ENCODE peak calls at places on chromosomes 12 and 14, in six cellular contexts. U is foreskin fibroblast, N is Peyer's patch, I is cardiac fibroblast, Q is upper lobe of right lung, T is fibroblast of lung. M is an unnamed sample.

GRCh38 chr12:65948320-65949008 is 124.2 kb downstream of the HMGA2 start:
- DNase-seq in U (peak), N (no peak), I (peak), Q (peak), T (peak), M (peak)

GRCh38 chr12:62522984-62523383 is 56.4 kb downstream of the MON2 start:
- DNase-seq in U (no peak), N (no peak), I (peak), Q (no peak), T (no peak), M (no peak)

GRCh38 chr12:5856692-5857091 is 88.4 kb downstream of the ANO2 start:
- DNase-seq in U (no peak), N (no peak), I (no peak), Q (no peak), T (no peak), M (no peak)

GRCh38 chr12:63802012-63802608 is 22.4 kb downstream of the RXYLT1 start:
- DNase-seq in U (no peak), N (no peak), I (peak), Q (no peak), T (peak), M (no peak)

GRCh38 chr12:84079621-84080020 is 833.0 kb downstream of the SLC6A15 start:
- DNase-seq in U (no peak), N (no peak), I (no peak), Q (no peak), T (no peak), M (no peak)

GRCh38 chr12:103241184-103241583 is 254.6 kb downstream of the C12orf42 start:
- DNase-seq in U (no peak), N (no peak), I (no peak), Q (no peak), T (no peak), M (no peak)

GRCh38 chr14:104939666-104940410 is 15.2 kb downstream of the PLD4 start:
- DNase-seq in U (no peak), N (peak), I (no peak), Q (peak), T (no peak), M (no peak)

GRCh38 chr14:65239143-65239672 is 136.9 kb upstream of the MAX start:
- DNase-seq in U (peak), N (peak), I (peak), Q (no peak), T (peak), M (no peak)

GRCh38 chr12:20367731-20368652 is at the start of gene PDE3A:
- DNase-seq in U (peak), N (peak), I (peak), Q (peak), T (peak), M (no peak)

GRCh38 chr12:128057586-128057985 is 209.4 kb upstream of the TMEM132C start:
- DNase-seq in U (no peak), N (no peak), I (no peak), Q (no peak), T (no peak), M (no peak)

GRCh38 chr12:32002848-32003493 is 43.8 kb downstream of the RESF1 start:
- DNase-seq in U (no peak), N (no peak), I (peak), Q (no peak), T (no peak), M (no peak)

GRCh38 chr14:50920482-50921225 is 23.6 kb downstream of the PYGL start:
- DNase-seq in U (peak), N (no peak), I (peak), Q (no peak), T (peak), M (peak)

GRCh38 chr12:130428116-130428515 is 90.4 kb downstream of the PIWIL1 start:
- DNase-seq in U (no peak), N (peak), I (no peak), Q (peak), T (no peak), M (no peak)

GRCh38 chr12:58310828-58311273 is 369.5 kb downstream of the ATP23 start:
- DNase-seq in U (peak), N (no peak), I (peak), Q (no peak), T (peak), M (peak)

GRCh38 chr14:83342590-83342989 is 1808.9 kb upstream of the SEL1L start:
- DNase-seq in U (peak), N (no peak), I (peak), Q (no peak), T (peak), M (peak)

GRCh38 chr14:75459099-75459741 is 31.4 kb downstream of the JDP2 start:
- DNase-seq in U (no peak), N (peak), I (no peak), Q (no peak), T (no peak), M (no peak)

GRCh38 chr12:119486599-119487154 is 106.9 kb upstream of the TMEM233 start:
- DNase-seq in U (no peak), N (no peak), I (no peak), Q (no peak), T (no peak), M (no peak)

GRCh38 chr12:120367252-120367923 is 1.6 kb downstream of the MSI1 start:
- DNase-seq in U (no peak), N (no peak), I (no peak), Q (no peak), T (no peak), M (no peak)

GRCh38 chr12:99528478-99528877 is 119.1 kb upstream of the GARIN6 start:
- DNase-seq in U (no peak), N (no peak), I (no peak), Q (no peak), T (no peak), M (no peak)

GRCh38 chr14:89537911-89538310 is 120.9 kb upstream of the FOXN3 start:
- DNase-seq in U (no peak), N (no peak), I (no peak), Q (no peak), T (no peak), M (no peak)

GRCh38 chr14:69615471-69616407 is 4.3 kb downstream of the SUSD6 start:
- DNase-seq in U (peak), N (no peak), I (peak), Q (no peak), T (peak), M (peak)

GRCh38 chr12:43198608-43199007 is 353.4 kb downstream of the ADAMTS20 start:
- DNase-seq in U (no peak), N (no peak), I (no peak), Q (no peak), T (no peak), M (no peak)

GRCh38 chr12:128353271-128353670 is 86.3 kb downstream of the TMEM132C start:
- DNase-seq in U (no peak), N (no peak), I (no peak), Q (no peak), T (no peak), M (no peak)

GRCh38 chr14:87993485-87993809 is 465 bp upstream of the GALC start:
- DNase-seq in U (no peak), N (no peak), I (no peak), Q (no peak), T (no peak), M (no peak)

GRCh38 chr12:6056406-6057211 is 67.9 kb downstream of the VWF start:
- DNase-seq in U (no peak), N (peak), I (no peak), Q (no peak), T (peak), M (no peak)

GRCh38 chr12:108627134-108627920 is 6.4 kb downstream of the SELPLG start:
- DNase-seq in U (no peak), N (peak), I (no peak), Q (no peak), T (no peak), M (no peak)

GRCh38 chr14:94864421-94865195 is 94.7 kb upstream of the GSC start:
- DNase-seq in U (no peak), N (no peak), I (no peak), Q (no peak), T (no peak), M (no peak)

GRCh38 chr14:36580856-36581831 is 1.3 kb downstream of the NKX2-8 start:
- DNase-seq in U (peak), N (no peak), I (peak), Q (peak), T (peak), M (no peak)

GRCh38 chr12:6554168-6554989 is 1.5 kb downstream of the IFFO1 start:
- DNase-seq in U (peak), N (peak), I (peak), Q (peak), T (peak), M (no peak)

GRCh38 chr12:21073822-21074460 is 57.1 kb upstream of the SLCO1B1 start:
- DNase-seq in U (no peak), N (no peak), I (no peak), Q (no peak), T (no peak), M (no peak)

GRCh38 chr12:27193106-27193505 is 51.0 kb upstream of the STK38L start:
- DNase-seq in U (no peak), N (no peak), I (peak), Q (no peak), T (peak), M (no peak)

GRCh38 chr14:22978487-22978837 is 3.9 kb downstream of the AJUBA start:
- DNase-seq in U (no peak), N (no peak), I (no peak), Q (no peak), T (no peak), M (no peak)

GRCh38 chr12:131436922-131437705 is 273.8 kb upstream of the SFSWAP start:
- DNase-seq in U (no peak), N (no peak), I (no peak), Q (no peak), T (no peak), M (no peak)
- TF ChIP-seq CTCF in U (no peak), N (no peak), I (no peak), Q (no peak), T (no peak), M (no peak)

DNA sequence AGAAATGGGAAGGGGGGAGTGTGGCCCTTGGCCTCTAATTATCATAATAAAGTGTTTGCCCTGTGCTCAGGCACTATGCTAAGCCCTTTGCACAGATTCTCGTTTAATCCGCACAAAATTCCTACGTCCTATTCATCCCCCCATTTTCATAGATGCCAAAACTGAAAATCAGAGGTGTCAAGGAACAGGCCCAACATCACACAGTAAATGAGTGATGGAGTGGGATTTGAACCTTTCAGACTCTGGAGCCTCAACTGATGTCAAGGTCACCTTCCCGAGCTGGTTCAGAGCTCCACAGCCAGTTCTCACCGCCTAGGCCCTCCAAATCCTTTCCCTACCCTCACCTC is 80.7 kb downstream of the IRF2BPL start:
- DNase-seq in U (no peak), N (no peak), I (no peak), Q (no peak), T (no peak), M (no peak)
- H3K4me3 ChIP-seq in U (no peak), N (no peak), I (no peak), Q (peak), T (no peak), M (no peak)

DNA sequence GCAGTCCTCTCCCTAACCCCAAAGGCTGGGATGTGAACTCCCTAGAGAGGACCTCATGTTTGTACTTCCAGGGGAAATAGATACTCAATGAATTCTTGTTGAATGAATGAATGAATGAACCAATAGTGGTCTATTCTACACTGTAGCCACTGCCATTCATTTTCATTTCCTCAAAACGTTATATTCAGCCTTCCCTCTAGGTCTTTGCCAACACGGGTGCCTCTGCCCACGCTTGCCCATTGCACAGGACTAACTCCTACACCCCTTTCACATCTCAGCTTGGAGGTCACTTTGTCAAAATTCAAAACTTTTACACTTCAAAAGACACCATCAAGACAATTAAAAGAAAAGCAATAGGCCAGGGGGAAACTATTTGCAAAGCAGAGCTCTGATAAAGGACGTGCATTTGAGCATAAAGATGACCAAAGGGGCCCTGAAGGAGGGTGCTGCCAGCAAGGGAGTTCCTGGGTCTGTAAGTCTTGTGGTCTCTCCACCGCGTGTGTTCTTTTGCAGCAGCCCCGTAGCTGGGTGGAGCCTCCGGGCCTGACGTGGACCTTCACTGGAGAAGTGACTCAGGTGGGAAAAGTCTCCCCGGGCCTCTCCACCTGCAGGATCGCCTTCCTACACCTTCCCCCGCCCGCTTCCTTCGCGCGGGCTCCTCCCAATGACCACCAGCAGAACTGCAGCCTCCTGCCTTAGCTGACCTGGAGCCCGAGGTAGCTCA is 31.5 kb downstream of the TMEM63C start:
- DNase-seq in U (peak), N (peak), I (peak), Q (peak), T (no peak), M (no peak)
- TF ChIP-seq CTCF in U (peak), N (peak), I (peak), Q (peak), T (peak), M (peak)

GRCh38 chr12:117007618-117008017 is 91.6 kb downstream of the TESC start:
- DNase-seq in U (no peak), N (no peak), I (no peak), Q (no peak), T (no peak), M (no peak)

GRCh38 chr12:117013726-117014125 is 85.5 kb downstream of the TESC start:
- DNase-seq in U (no peak), N (no peak), I (no peak), Q (no peak), T (no peak), M (no peak)

GRCh38 chr12:117009759-117010158 is 89.5 kb downstream of the TESC start:
- DNase-seq in U (no peak), N (no peak), I (no peak), Q (no peak), T (no peak), M (no peak)

GRCh38 chr12:117012189-117012805 is 86.9 kb downstream of the TESC start:
- DNase-seq in U (no peak), N (no peak), I (peak), Q (no peak), T (peak), M (no peak)

DNA sequence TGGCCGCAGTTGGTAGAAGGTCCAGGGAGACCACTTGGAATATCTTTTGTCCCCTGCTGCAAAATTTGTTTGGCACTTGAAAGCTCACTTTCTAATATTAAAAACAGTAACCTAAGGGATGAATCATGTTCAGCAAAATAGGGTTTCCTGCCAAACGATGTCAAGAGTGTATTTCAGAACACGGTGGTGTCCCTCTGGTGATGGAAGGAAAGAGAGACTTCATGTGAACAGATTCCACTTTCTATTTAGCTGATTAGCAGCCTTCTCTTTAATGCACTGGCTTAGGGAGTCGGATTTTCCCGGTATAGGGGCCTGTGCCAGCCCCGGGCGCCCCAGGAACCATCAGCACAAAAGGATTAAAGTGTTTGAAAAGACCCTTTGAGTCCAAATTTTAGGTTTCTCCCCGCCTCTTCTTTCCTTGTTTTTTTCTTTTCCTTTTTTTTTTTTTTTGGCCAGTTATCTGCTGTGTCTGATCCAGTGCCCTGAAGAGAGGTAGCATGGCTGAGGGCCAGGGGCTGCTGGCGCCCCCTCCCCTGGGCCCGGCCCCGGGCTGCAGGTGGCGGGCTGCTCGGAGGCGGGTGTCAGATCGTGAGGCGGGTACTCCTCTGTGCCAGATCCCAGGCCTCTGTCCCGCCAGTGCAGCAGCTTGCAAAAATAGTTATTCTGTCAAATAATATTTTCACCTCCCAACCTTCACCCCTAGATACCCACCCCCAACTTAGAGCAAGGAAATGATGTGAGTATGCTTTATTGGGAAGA is 88.3 kb downstream of the TESC start:
- DNase-seq in U (no peak), N (no peak), I (peak), Q (no peak), T (no peak), M (no peak)
- H3K4me3 ChIP-seq in U (no peak), N (no peak), I (no peak), Q (no peak), T (no peak), M (no peak)